ENCODE peak calls at places on chromosomes 1 and 21, in eight cellular contexts. F is HEK293T, L is mesendoderm, M is NCI-H1694, E is HFFc6, J is memory B cell, S is A673, B is Right ventricle myocardium superior. P is an unnamed sample.

GRCh38 chr21:20739421-20739820 is 258.8 kb upstream of the NCAM2 start:
- DNase-seq in B (no peak), J (no peak), M (peak), F (peak), S (peak), E (no peak), L (peak), P (no peak)

GRCh38 chr1:58576727-58577675 is at the start of gene TACSTD2:
- DNase-seq in J (peak), L (peak), M (no peak), E (no peak), F (no peak), S (no peak), B (peak), P (no peak)

GRCh38 chr1:93827633-93828436 is 51.2 kb downstream of the DNTTIP2 start:
- DNase-seq in S (no peak), M (no peak), L (peak), E (peak), B (no peak), J (no peak), F (no peak), P (no peak)

GRCh38 chr1:232627645-232628334 is 2.1 kb downstream of the SIPA1L2 start:
- DNase-seq in F (no peak), M (peak), L (peak), B (no peak), E (no peak), S (peak), J (no peak), P (peak)

GRCh38 chr1:228830954-228831481 is 95.7 kb downstream of the RHOU start:
- DNase-seq in F (no peak), J (no peak), M (no peak), E (peak), B (no peak), L (no peak), S (no peak), P (no peak)

GRCh38 chr1:109531826-109532364 is 7.8 kb upstream of the GPR61 start:
- DNase-seq in E (no peak), B (no peak), M (no peak), S (no peak), L (no peak), F (no peak), J (no peak), P (no peak)

GRCh38 chr1:91804546-91805023 is 81.4 kb downstream of the TGFBR3 start:
- DNase-seq in J (no peak), F (no peak), S (no peak), L (no peak), M (no peak), E (no peak), B (no peak), P (no peak)

GRCh38 chr21:44527156-44527982 is 12.6 kb downstream of the KRTAP10-1 start:
- DNase-seq in B (no peak), F (no peak), S (no peak), E (no peak), M (no peak), L (no peak), J (no peak), P (no peak)

GRCh38 chr21:36763305-36763704 is 64.4 kb downstream of the SIM2 start:
- DNase-seq in J (no peak), B (no peak), F (no peak), M (no peak), L (no peak), E (no peak), S (no peak), P (no peak)

GRCh38 chr1:88973520-88974137 is 18.8 kb downstream of the KYAT3 start:
- DNase-seq in L (peak), S (peak), M (no peak), B (no peak), E (peak), F (peak), J (no peak), P (peak)

GRCh38 chr1:226463925-226464598 is 56.2 kb upstream of the PARP1 start:
- DNase-seq in J (no peak), F (no peak), S (no peak), B (no peak), L (no peak), M (no peak), E (no peak), P (no peak)

GRCh38 chr1:162175393-162175792 is 105.9 kb downstream of the NOS1AP start:
- DNase-seq in S (peak), L (peak), M (no peak), F (no peak), E (no peak), B (no peak), J (no peak), P (no peak)

GRCh38 chr1:75492011-75492410 is 118.9 kb downstream of the SLC44A5 start:
- DNase-seq in J (no peak), S (no peak), M (no peak), L (no peak), B (no peak), F (no peak), E (no peak), P (no peak)

GRCh38 chr1:7995437-7995836 is 30.7 kb downstream of the ERRFI1 start:
- DNase-seq in M (no peak), E (no peak), F (no peak), J (no peak), B (no peak), S (no peak), L (no peak), P (no peak)

GRCh38 chr1:31694910-31695300 is 8.9 kb downstream of the COL16A1 start:
- DNase-seq in B (no peak), L (no peak), J (no peak), M (no peak), E (no peak), F (no peak), S (no peak), P (no peak)